ENCODE peak calls at places on chromosomes 1 and 21, in four cellular contexts. Q, B, N and P are unnamed samples.

GRCh38 chr1:89723863-89724262 is 90.9 kb downstream of the LRRC8C start:
- DNase-seq in B (no peak), Q (peak), N (no peak), P (no peak)

GRCh38 chr21:45416619-45417018 is 11.7 kb downstream of the COL18A1 start:
- DNase-seq in B (no peak), N (no peak), Q (no peak), P (no peak)

GRCh38 chr1:153291514-153291913 is 21.2 kb downstream of the PGLYRP3 start:
- DNase-seq in Q (no peak), N (no peak), B (no peak), P (no peak)

GRCh38 chr1:161094481-161094880 is 3.7 kb upstream of the KLHDC9 start:
- DNase-seq in B (no peak), N (no peak), Q (no peak), P (no peak)

GRCh38 chr1:47187226-47187925 is 2.5 kb downstream of the PDZK1IP1 start:
- DNase-seq in B (no peak), Q (no peak), N (no peak), P (no peak)

GRCh38 chr1:54488831-54489626 is 59.0 kb upstream of the ACOT11 start:
- DNase-seq in N (peak), B (peak), Q (peak), P (peak)

GRCh38 chr1:103120981-103121380 is 12.7 kb upstream of the COL11A1 start:
- DNase-seq in N (no peak), B (no peak), Q (no peak), P (no peak)

GRCh38 chr1:34885405-34886247 is 26.1 kb upstream of the SMIM12 start:
- DNase-seq in B (no peak), Q (no peak), N (peak), P (no peak)

GRCh38 chr1:75855010-75855409 is 58.3 kb downstream of the MSH4 start:
- DNase-seq in Q (peak), N (no peak), B (no peak), P (no peak)

GRCh38 chr1:31234309-31234708 is 5.4 kb downstream of the NKAIN1 start:
- DNase-seq in B (no peak), N (no peak), Q (no peak), P (no peak)

GRCh38 chr21:37367301-37367757 is 756 bp downstream of the DYRK1A start:
- DNase-seq in Q (no peak), B (no peak), N (no peak), P (no peak)

GRCh38 chr1:187157115-187157514 is 328.4 kb downstream of the PLA2G4A start:
- DNase-seq in Q (no peak), B (no peak), N (no peak), P (no peak)